ENCODE peak calls at places on chromosomes 2 and 18, in seven cellular contexts. N, X, F, I, R, U and W are unnamed samples.

GRCh38 chr2:99066075-99066557 is 75.4 kb upstream of the C2orf15 start:
- DNase-seq in R (no peak), F (peak; percentile 57), U (no peak), X (no peak), I (peak; percentile 70), N (peak; percentile 59), W (peak; percentile 47)

GRCh38 chr2:197433770-197434438 is 924 bp downstream of the SF3B1 start:
- DNase-seq in X (no peak), F (no peak), U (no peak), N (peak; percentile 21), I (peak; percentile 37), R (no peak), W (no peak)

GRCh38 chr2:197269173-197269572 is 41.4 kb downstream of the ANKRD44 start:
- DNase-seq in F (peak; percentile 67), U (no peak), N (no peak), I (peak; percentile 54), R (no peak), X (no peak), W (no peak)

GRCh38 chr2:238420878-238421694 is 5.6 kb upstream of the ASB1 start:
- DNase-seq in X (peak; percentile 36), I (no peak), R (no peak), N (no peak), F (no peak), U (no peak), W (no peak)

GRCh38 chr2:72148975-72149555 is 1.4 kb upstream of the CYP26B1 start:
- DNase-seq in F (no peak), N (no peak), U (peak; percentile 79), X (peak; percentile 63), R (peak; percentile 46), I (no peak), W (no peak)

GRCh38 chr18:46678785-46679404 is 21.9 kb upstream of the LOXHD1 start:
- DNase-seq in I (no peak), U (no peak), R (no peak), N (no peak), F (no peak), X (no peak), W (no peak)

GRCh38 chr18:49778826-49779465 is 34.4 kb downstream of the ACAA2 start:
- DNase-seq in F (no peak), I (no peak), R (no peak), N (peak; percentile 8), U (no peak), X (no peak), W (no peak)

GRCh38 chr2:137521653-137522052 is 442.6 kb upstream of the HNMT start:
- DNase-seq in R (no peak), N (no peak), X (no peak), U (no peak), F (no peak), I (no peak), W (no peak)

GRCh38 chr2:42256502-42256901 is 87.3 kb downstream of the EML4 start:
- DNase-seq in U (no peak), F (no peak), R (no peak), N (peak; percentile 87), X (no peak), I (peak; percentile 68), W (peak; percentile 22)

GRCh38 chr18:59556265-59556664 is 141.0 kb downstream of the CCBE1 start:
- DNase-seq in X (no peak), I (no peak), U (no peak), F (peak; percentile 61), R (no peak), N (no peak), W (no peak)

GRCh38 chr2:46409756-46410155 is 69.6 kb upstream of the TMEM247 start:
- DNase-seq in I (no peak), X (no peak), U (no peak), N (no peak), R (no peak), F (no peak), W (no peak)

GRCh38 chr2:57497489-57498096 is 549.0 kb upstream of the VRK2 start:
- DNase-seq in I (peak; percentile 57), N (peak; percentile 45), U (no peak), F (peak; percentile 47), R (peak; percentile 22), X (peak; percentile 64), W (peak; percentile 35)

GRCh38 chr18:75314117-75314516 is 103.5 kb downstream of the TSHZ1 start:
- DNase-seq in F (no peak), X (no peak), R (no peak), I (no peak), U (no peak), N (no peak), W (no peak)

GRCh38 chr2:195151711-195152110 is 505.3 kb upstream of the SLC39A10 start:
- DNase-seq in U (no peak), R (no peak), X (no peak), F (no peak), I (no peak), N (no peak), W (no peak)

GRCh38 chr2:197786010-197786877 is 1.1 kb upstream of the BOLL start:
- DNase-seq in U (peak; percentile 84), N (no peak), I (peak; percentile 69), F (no peak), R (peak; percentile 41), X (peak; percentile 41), W (peak; percentile 80)

GRCh38 chr2:226985227-226985946 is 149.5 kb downstream of the RHBDD1 start:
- DNase-seq in I (peak; percentile 54), F (peak; percentile 79), X (peak; percentile 17), N (peak; percentile 79), U (no peak), R (peak; percentile 15), W (peak; percentile 34)

GRCh38 chr2:189569295-189569925 is 11.2 kb downstream of the SLC40A1 start:
- DNase-seq in F (no peak), U (no peak), N (no peak), I (peak; percentile 22), X (no peak), R (no peak), W (no peak)

GRCh38 chr2:112762276-112762675 is 2.1 kb downstream of the CKAP2L start:
- DNase-seq in F (no peak), X (no peak), U (no peak), I (no peak), R (no peak), N (no peak), W (no peak)

GRCh38 chr18:2549462-2549861 is 21.8 kb downstream of the METTL4 start:
- DNase-seq in N (no peak), R (no peak), F (no peak), X (no peak), U (no peak), I (no peak), W (no peak)

GRCh38 chr2:161952722-161953322 is 121.2 kb downstream of the DPP4 start:
- DNase-seq in U (no peak), F (no peak), N (no peak), X (no peak), R (no peak), I (no peak), W (no peak)

GRCh38 chr2:129936334-129936934 is 43.0 kb upstream of the RAB6C start:
- DNase-seq in U (no peak), X (peak; percentile 69), I (peak; percentile 58), F (peak; percentile 7), N (no peak), R (peak; percentile 52), W (peak; percentile 46)

DNA sequence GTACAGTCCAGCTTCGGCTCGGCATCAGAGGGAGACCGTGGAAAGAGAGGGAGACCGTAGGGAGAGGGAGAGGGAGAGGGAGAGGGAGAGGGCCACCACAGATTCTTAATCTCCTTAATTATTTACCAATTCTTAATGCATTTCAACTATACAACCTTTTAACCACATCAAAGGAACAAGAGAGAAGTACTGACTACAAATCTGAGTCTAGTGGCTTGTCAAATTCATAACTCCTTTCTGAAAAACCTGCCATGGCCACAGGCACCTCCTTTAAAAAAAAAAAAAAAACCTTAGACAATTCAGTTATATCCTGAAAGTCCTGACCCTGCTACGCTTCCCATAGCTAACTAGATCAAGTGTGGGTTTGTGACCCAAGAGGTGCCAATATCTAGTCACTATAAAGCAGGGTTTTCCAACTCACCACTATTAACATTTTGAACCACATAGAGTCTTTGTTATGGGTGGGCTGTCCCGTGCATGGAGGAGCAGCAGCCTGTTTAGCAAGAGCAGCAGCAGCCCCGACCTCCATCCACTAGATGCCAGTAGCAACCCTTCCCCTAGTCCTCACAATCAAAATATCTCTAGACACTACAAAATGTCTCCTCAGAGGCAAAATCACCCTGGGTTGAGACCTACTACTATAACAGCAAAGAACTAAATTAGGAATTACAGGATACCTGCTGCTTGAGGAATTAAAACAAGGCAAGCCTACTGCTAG is 6.8 kb downstream of the ESCO1 start:
- DNase-seq in R (no peak), X (no peak), I (peak; percentile 40), N (no peak), F (no peak), U (no peak), W (no peak)
- TF ChIP-seq CTCF in R (no peak), X (no peak), I (peak; percentile 17), N (peak; percentile 40), F (no peak), U (no peak), W (no peak)

GRCh38 chr2:128354731-128355470 is 36.2 kb upstream of the HS6ST1 start:
- DNase-seq in X (no peak), F (peak; percentile 34), I (no peak), N (no peak), R (no peak), U (no peak), W (no peak)
- TF ChIP-seq CTCF in X (no peak), F (peak; percentile 54), I (no peak), N (no peak), R (no peak), U (no peak), W (no peak)

GRCh38 chr2:109272461-109272860 is 143.5 kb downstream of the SH3RF3 start:
- DNase-seq in R (no peak), N (no peak), X (no peak), I (no peak), U (no peak), F (no peak), W (no peak)

GRCh38 chr2:109271920-109272319 is 142.9 kb downstream of the SH3RF3 start:
- DNase-seq in R (no peak), F (no peak), I (no peak), N (no peak), X (no peak), U (peak; percentile 64), W (no peak)

GRCh38 chr2:109268916-109269315 is 139.9 kb downstream of the SH3RF3 start:
- DNase-seq in R (no peak), U (no peak), I (no peak), N (no peak), X (no peak), F (no peak), W (no peak)

GRCh38 chr2:109269956-109270757 is 141.2 kb downstream of the SH3RF3 start:
- DNase-seq in U (peak; percentile 56), F (no peak), X (no peak), R (no peak), N (no peak), I (no peak), W (no peak)

GRCh38 chr2:109270758-109271305 is 141.8 kb downstream of the SH3RF3 start:
- DNase-seq in U (peak; percentile 54), X (no peak), N (no peak), I (no peak), F (no peak), R (peak; percentile 56), W (no peak)
- TF ChIP-seq CTCF in U (no peak), X (no peak), N (no peak), I (no peak), F (no peak), R (no peak), W (no peak)

DNA sequence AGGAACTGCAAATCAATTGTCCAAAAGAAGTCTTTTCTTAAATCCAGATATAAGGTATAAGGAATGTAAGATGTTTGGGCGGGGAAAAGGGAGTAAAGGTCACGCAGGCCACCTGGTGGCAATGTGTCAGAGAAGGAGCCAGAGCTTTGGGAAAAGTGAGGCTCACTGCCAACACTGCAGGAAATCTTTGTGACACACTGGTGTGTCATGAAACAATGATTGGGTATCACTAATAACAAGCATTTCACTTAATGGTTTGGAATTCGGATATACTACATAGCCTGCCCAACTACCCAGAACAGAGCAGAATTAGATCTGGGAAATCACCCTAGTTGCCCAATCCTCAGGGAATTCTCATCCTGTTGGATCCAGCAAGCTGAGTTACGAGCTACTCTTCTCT is 61.0 kb downstream of the RBMS1 start:
- DNase-seq in F (peak; percentile 76), I (no peak), X (no peak), N (no peak), R (peak; percentile 14), U (no peak), W (no peak)
- TF ChIP-seq CTCF in F (peak; percentile 65), I (no peak), X (no peak), N (peak; percentile 41), R (no peak), U (no peak), W (no peak)